ENCODE peak calls at places on chromosome X, in six cellular contexts. E is tibial nerve, W is IMR-90, I is caudate nucleus, D is body of pancreas, P is ascending aorta. R is an unnamed sample.

GRCh38 chrX:9456250-9457074 is 8.4 kb upstream of the TBL1X start:
- DNase-seq in E (no peak), W (no peak), I (no peak), D (no peak), P (no peak), R (no peak)

GRCh38 chrX:53483838-53484420 is 49.8 kb upstream of the HSD17B10 start:
- DNase-seq in E (no peak), W (peak; percentile 52), I (no peak), D (no peak), P (no peak), R (no peak)

GRCh38 chrX:51144828-51145442 is 187.7 kb upstream of the NUDT10 start:
- DNase-seq in E (no peak), W (peak; percentile 10), I (no peak), D (peak; percentile 16), P (no peak), R (no peak)

GRCh38 chrX:9940397-9940796 is 26.8 kb upstream of the CLDN34 start:
- DNase-seq in E (no peak), W (peak; percentile 82), I (no peak), D (peak; percentile 5), P (no peak), R (no peak)

GRCh38 chrX:20067709-20068315 is 48.9 kb downstream of the MAP7D2 start:
- DNase-seq in E (peak; percentile 76), W (peak; percentile 88), I (no peak), D (peak; percentile 73), P (peak; percentile 39), R (peak; percentile 3)

GRCh38 chrX:66633541-66633940 is 5.3 kb downstream of the EDA2R start:
- DNase-seq in E (no peak), W (peak; percentile 76), I (no peak), D (no peak), P (no peak), R (no peak)

GRCh38 chrX:65607070-65607742 is 60.2 kb upstream of the MSN start:
- DNase-seq in E (no peak), W (peak; percentile 42), I (no peak), D (no peak), P (no peak), R (no peak)

GRCh38 chrX:14673764-14674163 is 144.4 kb downstream of the GLRA2 start:
- DNase-seq in E (no peak), W (peak; percentile 91), I (no peak), D (peak; percentile 3), P (no peak), R (no peak)

GRCh38 chrX:67726028-67726427 is 182.2 kb downstream of the AR start:
- DNase-seq in E (no peak), W (no peak), I (no peak), D (no peak), P (no peak), R (no peak)

GRCh38 chrX:19512961-19513360 is 2.3 kb downstream of the MAP3K15 start:
- DNase-seq in E (no peak), W (no peak), I (no peak), D (no peak), P (no peak), R (no peak)

GRCh38 chrX:40172169-40172979 is 74.6 kb upstream of the BCOR start:
- DNase-seq in E (peak; percentile 62), W (peak; percentile 44), I (no peak), D (peak; percentile 68), P (no peak), R (no peak)

GRCh38 chrX:128781506-128781905 is 729.3 kb upstream of the ACTRT1 start:
- DNase-seq in E (no peak), W (no peak), I (no peak), D (peak; percentile 13), P (no peak), R (no peak)

GRCh38 chrX:12497832-12498591 is 293.2 kb upstream of the PRPS2 start:
- DNase-seq in E (no peak), W (no peak), I (no peak), D (no peak), P (no peak), R (no peak)

GRCh38 chrX:10121787-10122186 is 35.0 kb upstream of the CLCN4 start:
- DNase-seq in E (no peak), W (no peak), I (no peak), D (no peak), P (no peak), R (no peak)

GRCh38 chrX:23383411-23383810 is 48.8 kb downstream of the PTCHD1 start:
- DNase-seq in E (no peak), W (peak; percentile 7), I (no peak), D (no peak), P (no peak), R (no peak)

GRCh38 chrX:79080131-79080530 is 64.4 kb upstream of the GPR174 start:
- DNase-seq in E (no peak), W (no peak), I (no peak), D (no peak), P (no peak), R (no peak)

GRCh38 chrX:9786839-9787635 is 808 bp downstream of the SHROOM2 start:
- DNase-seq in E (no peak), W (no peak), I (no peak), D (peak; percentile 13), P (no peak), R (no peak)

GRCh38 chrX:42948723-42949122 is 170.8 kb upstream of the PPP1R2C start:
- DNase-seq in E (no peak), W (no peak), I (no peak), D (no peak), P (no peak), R (no peak)

GRCh38 chrX:50470103-50471031 is at the start of gene DGKK:
- DNase-seq in E (no peak), W (no peak), I (no peak), D (no peak), P (no peak), R (no peak)

GRCh38 chrX:54386314-54386713 is 28.5 kb upstream of the WNK3 start:
- DNase-seq in E (no peak), W (peak; percentile 25), I (no peak), D (no peak), P (no peak), R (no peak)

GRCh38 chrX:154727418-154728323 is 23.2 kb downstream of the GAB3 start:
- DNase-seq in E (peak; percentile 52), W (peak; percentile 77), I (no peak), D (peak; percentile 55), P (no peak), R (no peak)

GRCh38 chrX:154728791-154729190 is 22.1 kb downstream of the GAB3 start:
- DNase-seq in E (no peak), W (no peak), I (no peak), D (no peak), P (no peak), R (no peak)

GRCh38 chrX:154730271-154730883 is 20.5 kb downstream of the GAB3 start:
- DNase-seq in E (no peak), W (peak; percentile 77), I (no peak), D (peak; percentile 41), P (no peak), R (no peak)

GRCh38 chrX:154731203-154731602 is 19.7 kb downstream of the GAB3 start:
- DNase-seq in E (no peak), W (no peak), I (no peak), D (no peak), P (no peak), R (no peak)

GRCh38 chrX:154729439-154729838 is 21.4 kb downstream of the GAB3 start:
- DNase-seq in E (no peak), W (no peak), I (no peak), D (no peak), P (no peak), R (no peak)
- H3K27ac ChIP-seq in E (peak overlapping the region; percentile 67), W (no peak overlapping the region), I (no peak overlapping the region), D (no peak overlapping the region), P (peak overlapping the region; percentile 80), R (peak overlapping the region; percentile 91)

DNA sequence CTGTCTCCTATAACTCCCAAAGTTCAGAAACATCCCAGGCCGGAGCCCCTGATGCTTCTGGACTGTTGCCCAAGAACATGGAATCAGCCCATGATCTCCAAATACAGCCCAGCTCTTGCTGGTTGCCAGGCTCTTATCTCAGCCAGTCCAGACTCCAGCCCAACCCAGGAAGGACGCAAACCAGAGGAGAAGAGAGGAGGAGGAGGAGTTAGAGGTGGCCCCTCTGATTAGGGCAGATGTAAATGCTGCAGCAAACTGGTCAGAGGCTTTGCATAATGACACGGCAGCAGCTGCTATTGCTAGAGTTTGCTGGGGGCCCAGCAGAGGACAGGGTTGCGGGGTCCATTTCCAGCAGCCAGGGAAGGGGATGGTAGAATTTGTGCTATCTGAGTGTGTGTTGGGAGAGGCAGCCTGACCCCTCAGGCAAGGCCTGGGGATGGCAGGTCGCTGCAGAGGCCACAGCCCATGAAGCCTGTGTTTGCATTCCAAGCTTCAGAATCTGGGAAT is 4.2 kb upstream of the OTUD5 start:
- DNase-seq in E (no peak), W (peak; percentile 27), I (no peak), D (peak; percentile 22), P (no peak), R (no peak)
- H3K27ac ChIP-seq in E (no peak overlapping the region), W (no peak overlapping the region), I (no peak overlapping the region), D (no peak overlapping the region), P (peak overlapping the region; percentile 42), R (peak overlapping the region; percentile 12)

DNA sequence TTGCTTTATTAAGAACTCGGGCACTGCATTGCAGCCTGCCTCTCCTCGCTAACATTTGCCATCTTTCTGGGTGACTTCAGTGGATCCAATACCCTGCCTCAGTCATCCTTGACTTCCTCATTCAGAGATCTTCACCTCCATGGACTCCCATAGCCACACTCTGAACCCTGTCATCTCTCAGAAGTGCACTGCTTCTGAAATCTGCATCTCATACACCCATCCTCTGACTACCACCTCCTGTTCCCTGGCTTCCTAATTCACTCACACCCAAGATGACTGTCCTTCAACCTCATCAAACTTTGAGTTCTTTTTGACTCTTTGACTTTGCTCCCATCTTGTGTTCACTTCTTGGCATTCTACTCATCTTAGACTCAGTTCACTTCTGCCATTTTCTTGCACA is 25.3 kb upstream of the CYBB start:
- DNase-seq in E (no peak), W (no peak), I (no peak), D (no peak), P (no peak), R (no peak)
- H3K27ac ChIP-seq in E (no peak overlapping the region), W (no peak overlapping the region), I (no peak overlapping the region), D (no peak overlapping the region), P (no peak overlapping the region), R (no peak overlapping the region)

GRCh38 chrX:2897311-2897689 is 31.8 kb downstream of the ARSD start:
- DNase-seq in E (no peak), W (no peak), I (no peak), D (peak; percentile 42), P (no peak), R (no peak)

GRCh38 chrX:2888309-2888708 is 40.8 kb downstream of the ARSD start:
- DNase-seq in E (no peak), W (no peak), I (no peak), D (no peak), P (no peak), R (no peak)

GRCh38 chrX:2894885-2895292 is 34.2 kb downstream of the ARSD start:
- DNase-seq in E (no peak), W (peak; percentile 50), I (no peak), D (peak; percentile 70), P (no peak), R (no peak)

GRCh38 chrX:2889045-2889605 is 40.0 kb downstream of the ARSD start:
- DNase-seq in E (no peak), W (no peak), I (no peak), D (no peak), P (no peak), R (no peak)

DNA sequence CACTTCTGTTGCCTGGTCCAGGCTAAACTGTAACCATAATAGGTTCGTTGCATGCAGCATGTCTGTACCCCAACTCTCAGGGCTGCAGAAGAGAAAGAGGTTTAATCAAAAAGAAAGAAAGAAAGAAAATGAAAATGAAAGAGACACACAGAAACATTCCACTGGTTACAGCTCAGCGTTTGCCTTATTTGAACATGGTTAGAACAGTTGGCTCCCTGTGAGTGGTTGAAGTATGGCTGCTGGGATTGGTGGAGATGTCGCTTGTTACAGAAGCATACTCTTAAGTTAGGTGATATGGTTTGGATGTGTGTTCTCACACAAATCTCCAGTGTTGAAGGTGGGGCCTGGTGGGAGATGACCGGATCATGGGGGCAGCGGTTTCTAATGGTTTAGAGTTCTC is 36.3 kb downstream of the ARSD start:
- DNase-seq in E (no peak), W (no peak), I (no peak), D (no peak), P (no peak), R (no peak)
- H3K27ac ChIP-seq in E (no peak overlapping the region), W (no peak overlapping the region), I (no peak overlapping the region), D (no peak overlapping the region), P (no peak overlapping the region), R (no peak overlapping the region)

R was measured in thoracic aorta.